ENCODE peak calls at places on chromosomes 6 and 20, in four cellular contexts. P, M, Z and W are unnamed samples.

GRCh38 chr6:56804996-56805395 is 149.9 kb upstream of the BEND6 start:
- DNase-seq in P (no peak), M (peak; percentile 86), Z (no peak), W (peak; percentile 82)

GRCh38 chr6:140398076-140398475 is 1023.6 kb upstream of the CITED2 start:
- DNase-seq in P (no peak), M (no peak), Z (no peak), W (no peak)

GRCh38 chr6:93299622-93300021 is 119.7 kb downstream of the EPHA7 start:
- DNase-seq in P (no peak), M (no peak), Z (no peak), W (no peak)

GRCh38 chr6:93423542-93423941 is 4.2 kb upstream of the EPHA7 start:
- DNase-seq in P (peak; percentile 73), M (peak; percentile 44), Z (peak; percentile 31), W (peak; percentile 54)

GRCh38 chr6:73722318-73723060 is 26.5 kb downstream of the CD109 start:
- DNase-seq in P (no peak), M (peak; percentile 98), Z (no peak), W (peak; percentile 93)

GRCh38 chr6:44003345-44004061 is 123.7 kb downstream of the MRPL14 start:
- DNase-seq in P (peak; percentile 37), M (no peak), Z (no peak), W (no peak)

GRCh38 chr6:129637340-129638054 is 72.5 kb downstream of the ARHGAP18 start:
- DNase-seq in P (no peak), M (no peak), Z (no peak), W (no peak)

GRCh38 chr20:49024220-49024619 is 21.9 kb upstream of the CSE1L start:
- DNase-seq in P (no peak), M (no peak), Z (no peak), W (no peak)

DNA sequence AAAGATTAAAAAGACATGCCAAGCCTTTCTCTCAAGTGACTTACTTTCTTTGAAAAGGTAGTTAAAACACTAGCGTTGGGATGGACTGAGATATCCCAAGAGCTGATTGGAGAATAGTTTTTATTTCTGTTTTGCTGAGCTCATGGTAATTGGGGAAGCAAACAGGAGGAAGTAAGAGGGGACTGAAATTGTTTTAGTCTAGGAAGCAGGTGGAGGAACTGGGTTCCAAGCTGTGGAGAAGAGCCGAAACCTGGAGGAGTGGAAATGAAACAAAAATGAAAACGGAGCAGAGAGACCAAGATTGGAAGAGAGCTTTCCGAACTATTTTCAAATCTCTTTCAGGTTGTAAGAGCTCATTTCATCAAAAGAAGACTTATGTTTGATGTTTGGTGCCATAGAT is 59.9 kb upstream of the TENT5A start:
- DNase-seq in P (no peak), M (no peak), Z (no peak), W (no peak)
- H3K4me3 ChIP-seq in P (no peak overlapping the region), M (no peak overlapping the region), Z (no peak overlapping the region), W (no peak overlapping the region)

GRCh38 chr20:23035731-23036130 is 619 bp downstream of the SSTR4 start:
- DNase-seq in P (no peak), M (no peak), Z (no peak), W (no peak)
- H3K4me3 ChIP-seq in P (no peak overlapping the region), M (no peak overlapping the region), Z (no peak overlapping the region), W (no peak overlapping the region)

GRCh38 chr20:20206788-20207187 is 154.5 kb downstream of the CFAP61 start:
- DNase-seq in P (no peak), M (no peak), Z (no peak), W (no peak)

GRCh38 chr20:20205141-20205861 is 153.0 kb downstream of the CFAP61 start:
- DNase-seq in P (no peak), M (no peak), Z (no peak), W (no peak)

GRCh38 chr20:20205862-20206236 is 153.5 kb downstream of the CFAP61 start:
- DNase-seq in P (no peak), M (no peak), Z (no peak), W (no peak)

GRCh38 chr20:20207872-20208271 is 155.5 kb downstream of the CFAP61 start:
- DNase-seq in P (no peak), M (no peak), Z (no peak), W (no peak)

GRCh38 chr20:20207291-20207690 is 155.0 kb downstream of the CFAP61 start:
- DNase-seq in P (no peak), M (no peak), Z (peak; percentile 51), W (no peak)
- H3K4me3 ChIP-seq in P (no peak overlapping the region), M (no peak overlapping the region), Z (no peak overlapping the region), W (no peak overlapping the region)

GRCh38 chr20:62937353-62938104 is 418 bp upstream of the GID8 start:
- DNase-seq in P (peak; percentile 98), M (peak; percentile 95), Z (peak; percentile 97), W (peak; percentile 98)
- H3K4me3 ChIP-seq in P (peak overlapping the region; percentile 59), M (peak overlapping the region; percentile 90), Z (peak overlapping the region; percentile 86), W (peak overlapping the region; percentile 96)

GRCh38 chr20:35663516-35663812 is 1.2 kb downstream of the CPNE1 start:
- DNase-seq in P (no peak), M (peak; percentile 43), Z (no peak), W (peak; percentile 32)
- H3K4me3 ChIP-seq in P (peak overlapping the region; percentile 94), M (peak overlapping the region; percentile 68), Z (peak overlapping the region; percentile 83), W (peak overlapping the region; percentile 98)

DNA sequence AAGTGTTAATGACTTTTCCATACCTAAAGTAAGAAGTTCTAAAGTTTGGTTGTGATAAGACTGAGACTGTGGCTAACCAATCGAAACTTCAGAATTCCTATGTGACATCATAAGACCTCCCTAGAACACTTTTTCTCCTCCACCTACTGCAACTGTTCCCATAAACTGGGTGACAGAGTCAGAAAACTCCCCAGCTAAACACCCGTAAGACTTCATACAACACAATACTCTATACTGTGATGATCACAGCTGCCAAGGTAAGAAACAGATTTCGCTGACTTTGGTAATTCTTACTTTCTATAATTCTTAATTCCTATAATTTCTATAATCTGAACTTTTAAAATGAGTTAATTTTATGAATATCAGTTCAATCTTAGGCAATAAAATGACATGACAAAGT is at the start of gene PLN:
- DNase-seq in P (no peak), M (no peak), Z (no peak), W (peak; percentile 32)
- H3K4me3 ChIP-seq in P (no peak within 1 kb of the TSS), M (no peak within 1 kb of the TSS), Z (no peak within 1 kb of the TSS), W (peak within 1 kb of the TSS; percentile 3)

GRCh38 chr6:127457444-127458064 is 1.6 kb downstream of the KIAA0408 start:
- DNase-seq in P (no peak), M (peak; percentile 86), Z (no peak), W (peak; percentile 90)
- H3K4me3 ChIP-seq in P (no peak overlapping the region), M (no peak overlapping the region), Z (no peak overlapping the region), W (no peak overlapping the region)

GRCh38 chr20:47405775-47406325 is 49.4 kb upstream of the ZMYND8 start:
- DNase-seq in P (no peak), M (no peak), Z (no peak), W (no peak)
- H3K4me3 ChIP-seq in P (no peak overlapping the region), M (no peak overlapping the region), Z (no peak overlapping the region), W (no peak overlapping the region)